ENCODE peak calls at places on chromosomes 7 and 10, in five cellular contexts. P, Y, Q, I and V are unnamed samples.
A peak's percentile ranks its signal among the peaks of the same experiment; 100 is the strongest.

GRCh38 chr7:30668102-30668501 is 14.2 kb downstream of the CRHR2 start:
- DNase-seq in P (no peak), Y (no peak), Q (no peak), I (no peak), V (no peak)

GRCh38 chr10:98458812-98459211 is 12.1 kb upstream of the HPS1 start:
- DNase-seq in P (no peak), Y (no peak), Q (no peak), I (no peak), V (no peak)

GRCh38 chr10:63631971-63632370 is 110.8 kb downstream of the REEP3 start:
- DNase-seq in P (no peak), Y (no peak), Q (no peak), I (no peak), V (no peak)

GRCh38 chr10:112852308-112852707 is 97.7 kb upstream of the TCF7L2 start:
- DNase-seq in P (no peak), Y (no peak), Q (no peak), I (no peak), V (no peak)

GRCh38 chr7:33536398-33536797 is 368.9 kb upstream of the BMPER start:
- DNase-seq in P (no peak), Y (no peak), Q (no peak), I (no peak), V (no peak)

GRCh38 chr7:28855538-28856217 is 102.5 kb downstream of the TRIL start:
- DNase-seq in P (peak; percentile 87), Y (no peak), Q (peak; percentile 59), I (no peak), V (no peak)

GRCh38 chr7:154860621-154861375 is 142.1 kb downstream of the PAXIP1 start:
- DNase-seq in P (no peak), Y (no peak), Q (no peak), I (no peak), V (no peak)

GRCh38 chr10:14603539-14604102 is 171.1 kb downstream of the FAM107B start:
- DNase-seq in P (no peak), Y (no peak), Q (no peak), I (no peak), V (no peak)

GRCh38 chr10:94146746-94147145 is 153.0 kb downstream of the PLCE1 start:
- DNase-seq in P (no peak), Y (no peak), Q (no peak), I (no peak), V (no peak)

GRCh38 chr7:158345731-158346130 is 241.9 kb downstream of the PTPRN2 start:
- DNase-seq in P (no peak), Y (no peak), Q (no peak), I (no peak), V (no peak)

GRCh38 chr10:112783653-112784426 is 166.2 kb upstream of the TCF7L2 start:
- DNase-seq in P (no peak), Y (no peak), Q (no peak), I (no peak), V (no peak)

GRCh38 chr7:91618665-91619437 is 261.7 kb downstream of the MTERF1 start:
- DNase-seq in P (no peak), Y (peak; percentile 26), Q (no peak), I (no peak), V (no peak)

GRCh38 chr7:80597875-80598274 is 40.6 kb upstream of the CD36 start:
- DNase-seq in P (no peak), Y (no peak), Q (no peak), I (no peak), V (no peak)

GRCh38 chr7:84139986-84140729 is 54.4 kb downstream of the SEMA3A start:
- DNase-seq in P (no peak), Y (peak; percentile 55), Q (peak; percentile 56), I (no peak), V (no peak)

GRCh38 chr10:6778992-6779701 is 199.1 kb upstream of the PRKCQ start:
- DNase-seq in P (peak; percentile 89), Y (peak; percentile 33), Q (peak; percentile 96), I (no peak), V (no peak)

GRCh38 chr10:19663344-19663743 is 152.9 kb upstream of the PLXDC2 start:
- DNase-seq in P (no peak), Y (no peak), Q (no peak), I (no peak), V (no peak)
- TF ChIP-seq CTCF in P (no peak), Y (no peak), Q (no peak), I (no peak), V (no peak)

GRCh38 chr7:37642028-37642540 is 41.5 kb upstream of the GPR141 start:
- DNase-seq in P (no peak), Y (no peak), Q (no peak), I (no peak), V (no peak)
- TF ChIP-seq CTCF in P (no peak), Y (no peak), Q (no peak), I (no peak), V (no peak)

DNA sequence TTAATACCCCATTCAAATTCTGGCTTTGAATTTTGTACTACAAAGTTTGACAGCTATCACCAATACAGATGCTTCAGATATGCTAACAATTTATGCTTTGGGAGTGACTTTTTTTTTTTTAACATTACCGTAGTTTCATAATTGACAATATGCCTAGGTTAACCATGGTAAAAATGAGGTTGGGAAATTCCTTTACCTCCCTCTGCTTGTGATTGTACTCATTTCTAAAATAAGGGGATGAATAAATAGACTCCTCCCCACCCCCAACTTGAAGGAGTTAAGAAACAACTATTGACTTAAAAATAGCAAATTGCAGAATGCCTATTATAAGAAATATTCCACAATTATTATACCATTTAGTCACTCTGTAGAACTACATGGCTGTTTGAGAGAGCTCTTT is 117.8 kb upstream of the HGF start:
- DNase-seq in P (no peak), Y (no peak), Q (no peak), I (no peak), V (no peak)
- TF ChIP-seq CTCF in P (no peak), Y (no peak), Q (no peak), I (no peak), V (no peak)

GRCh38 chr10:104128214-104128613 is 6.2 kb downstream of the SFR1 start:
- DNase-seq in P (no peak), Y (peak; percentile 29), Q (no peak), I (no peak), V (no peak)

GRCh38 chr10:104123397-104123796 is 1.4 kb downstream of the SFR1 start:
- DNase-seq in P (no peak), Y (peak; percentile 46), Q (peak; percentile 50), I (no peak), V (peak; percentile 11)

GRCh38 chr10:104130041-104130440 is 8.1 kb downstream of the SFR1 start:
- DNase-seq in P (no peak), Y (peak; percentile 54), Q (no peak), I (no peak), V (no peak)

GRCh38 chr10:104122273-104123107 is 519 bp downstream of the SFR1 start:
- DNase-seq in P (no peak), Y (no peak), Q (peak; percentile 20), I (no peak), V (no peak)

DNA sequence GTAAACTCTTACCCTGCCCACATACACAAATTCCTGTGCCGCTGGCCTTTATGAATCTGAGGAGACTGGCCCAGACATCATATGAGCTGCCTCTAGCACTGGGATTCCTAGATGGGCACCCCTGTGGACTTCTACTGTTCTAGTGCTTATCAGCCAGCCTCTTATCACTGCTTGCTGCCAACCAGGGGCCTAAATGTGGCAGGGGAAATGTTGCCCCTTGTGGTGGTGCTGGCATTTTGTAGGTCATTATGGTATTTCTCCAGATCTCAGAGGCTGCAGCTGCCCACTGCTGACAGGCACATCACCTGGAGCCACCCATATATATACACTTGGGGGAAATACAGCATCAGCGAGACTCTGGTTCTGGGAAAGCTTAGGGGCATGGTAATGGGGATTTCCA is 5.4 kb downstream of the SFR1 start:
- DNase-seq in P (no peak), Y (no peak), Q (no peak), I (no peak), V (no peak)
- TF ChIP-seq CTCF in P (peak; percentile 13), Y (peak; percentile 21), Q (no peak), I (peak; percentile 43), V (no peak)